ENCODE peak calls at places on chromosome 13, in six cellular contexts. T is HFFc6; U is T-helper 9 cell; Y is osteocyte; Z is NCI-H187; W is stimulated activated CD4-positive, alpha-beta T cell treated with anti-CD3 and anti-CD28 coated beads, Interleukin-2, amount 100 ng/mL, for 24 hours. R is an unnamed sample.
A peak's percentile ranks its signal among the peaks of the same experiment; 100 is the strongest.

GRCh38 chr13:98461525-98462240 is 115.2 kb downstream of the STK24 start:
- DNase-seq in T (no peak), U (no peak), Y (no peak), Z (no peak), W (no peak), R (no peak)

GRCh38 chr13:46562152-46562551 is 9.2 kb downstream of the LRCH1 start:
- DNase-seq in T (no peak), U (no peak), Y (no peak), Z (no peak), W (no peak), R (no peak)

GRCh38 chr13:34419025-34419424 is 523.0 kb upstream of the NBEA start:
- DNase-seq in T (no peak), U (no peak), Y (no peak), Z (peak; percentile 59), W (no peak), R (no peak)

GRCh38 chr13:113369881-113370280 is 6.0 kb upstream of the GRTP1 start:
- DNase-seq in T (no peak), U (no peak), Y (peak; percentile 60), Z (no peak), W (no peak), R (peak; percentile 4)

GRCh38 chr13:43110036-43110435 is 86.7 kb downstream of the DNAJC15 start:
- DNase-seq in T (no peak), U (no peak), Y (no peak), Z (no peak), W (no peak), R (no peak)

GRCh38 chr13:33123066-33123940 is 107.1 kb downstream of the KL start:
- DNase-seq in T (peak; percentile 90), U (no peak), Y (no peak), Z (no peak), W (no peak), R (no peak)

GRCh38 chr13:51283361-51283760 is 56.1 kb upstream of the SERPINE3 start:
- DNase-seq in T (no peak), U (no peak), Y (peak; percentile 17), Z (no peak), W (no peak), R (no peak)

GRCh38 chr13:26964278-26965057 is 203.9 kb upstream of the GPR12 start:
- DNase-seq in T (no peak), U (no peak), Y (no peak), Z (no peak), W (no peak), R (no peak)

GRCh38 chr13:41370736-41371135 is 59.7 kb downstream of the NAA16 start:
- DNase-seq in T (no peak), U (no peak), Y (no peak), Z (no peak), W (no peak), R (no peak)

GRCh38 chr13:110393761-110394160 is 86.7 kb downstream of the COL4A2 start:
- DNase-seq in T (no peak), U (no peak), Y (no peak), Z (no peak), W (no peak), R (no peak)

GRCh38 chr13:113203507-113204377 is 4.7 kb downstream of the PCID2 start:
- DNase-seq in T (no peak), U (no peak), Y (peak; percentile 82), Z (no peak), W (no peak), R (no peak)

GRCh38 chr13:32783067-32783466 is 196.8 kb downstream of the PDS5B start:
- DNase-seq in T (peak; percentile 23), U (no peak), Y (no peak), Z (no peak), W (no peak), R (no peak)

GRCh38 chr13:65036999-65037398 is 2193.1 kb downstream of the PCDH9 start:
- DNase-seq in T (no peak), U (no peak), Y (no peak), Z (no peak), W (no peak), R (no peak)

GRCh38 chr13:33351324-33351723 is 65.8 kb upstream of the STARD13 start:
- DNase-seq in T (peak; percentile 49), U (no peak), Y (no peak), Z (no peak), W (no peak), R (no peak)

GRCh38 chr13:101065314-101065713 is 351.0 kb downstream of the NALCN start:
- DNase-seq in T (no peak), U (no peak), Y (no peak), Z (no peak), W (no peak), R (no peak)

GRCh38 chr13:62510906-62511655 is 1095.4 kb upstream of the PCDH20 start:
- DNase-seq in T (no peak), U (no peak), Y (no peak), Z (no peak), W (no peak), R (no peak)

GRCh38 chr13:29454931-29455481 is 140.5 kb downstream of the SLC7A1 start:
- DNase-seq in T (peak; percentile 2), U (no peak), Y (no peak), Z (no peak), W (peak; percentile 7), R (no peak)

GRCh38 chr13:113006660-113007059 is 37.6 kb downstream of the MCF2L start:
- DNase-seq in T (no peak), U (no peak), Y (no peak), Z (no peak), W (no peak), R (no peak)

GRCh38 chr13:77516342-77516789 is 19.1 kb upstream of the SCEL start:
- DNase-seq in T (peak; percentile 1), U (no peak), Y (no peak), Z (no peak), W (peak; percentile 6), R (no peak)

R was measured in activated CD4-positive, alpha-beta memory T cell treated with anti-CD3 and anti-CD28 coated beads, Interleukin-2, amount 10 ng/mL, durations not matched to agents 7 days and 5 days.